ENCODE peak calls at places on chromosome 20, in ten cellular contexts. Y is T-helper 17 cell; E is NCI-H446 treated with DMSO at 0.1 percent for 48 hours; F is cardiac muscle cell; R is OCI-LY7; V is M059J; W is occipital lobe; J is HS-27A; K is GM10248; G is central memory CD4-positive, alpha-beta T cell. N is an unnamed sample.

GRCh38 chr20:25230177-25230831 is 17.6 kb upstream of the PYGB start:
- DNase-seq in Y (no peak), E (no peak), F (peak), R (no peak), V (no peak), W (no peak), J (no peak), K (no peak), G (no peak), N (peak)

GRCh38 chr20:51350941-51351631 is 191.4 kb downstream of the NFATC2 start:
- DNase-seq in Y (no peak), E (no peak), F (no peak), R (no peak), V (peak), W (no peak), J (peak), K (no peak), G (no peak), N (no peak)

GRCh38 chr20:62631336-62632317 is 10.7 kb upstream of the SLCO4A1 start:
- DNase-seq in Y (no peak), E (no peak), F (no peak), R (no peak), V (no peak), W (no peak), J (no peak), K (no peak), G (no peak), N (peak)

GRCh38 chr20:62523473-62524203 is 47.8 kb upstream of the GATA5 start:
- DNase-seq in Y (no peak), E (no peak), F (no peak), R (no peak), V (peak), W (no peak), J (no peak), K (peak), G (no peak), N (no peak)

GRCh38 chr20:11128131-11128831 is 454.5 kb upstream of the JAG1 start:
- DNase-seq in Y (no peak), E (peak), F (no peak), R (no peak), V (no peak), W (no peak), J (no peak), K (no peak), G (no peak), N (no peak)

GRCh38 chr20:56360133-56360898 is 1.5 kb downstream of the FAM210B start:
- DNase-seq in Y (no peak), E (no peak), F (no peak), R (no peak), V (no peak), W (no peak), J (no peak), K (no peak), G (no peak), N (peak)

GRCh38 chr20:9617940-9618339 is 103.5 kb downstream of the LAMP5 start:
- DNase-seq in Y (no peak), E (peak), F (peak), R (no peak), V (peak), W (peak), J (no peak), K (no peak), G (no peak), N (peak)

GRCh38 chr20:62642666-62643520 is 590 bp downstream of the SLCO4A1 start:
- DNase-seq in Y (peak), E (no peak), F (peak), R (peak), V (peak), W (peak), J (no peak), K (peak), G (peak), N (peak)

GRCh38 chr20:63685269-63686026 is 11.0 kb upstream of the TNFRSF6B start:
- DNase-seq in Y (no peak), E (no peak), F (no peak), R (no peak), V (no peak), W (no peak), J (no peak), K (no peak), G (no peak), N (no peak)